ENCODE peak calls at places on chromosome 12, in ten cellular contexts. X is osteocyte, J is endothelial cell, W is kidney epithelial cell, A is heart right ventricle, K is right lobe of liver, S is HCT116, Y is type B pancreatic cell, U is brain microvascular endothelial cell, O is fibroblast of lung. L is an unnamed sample.

GRCh38 chr12:68189766-68190700 is 30.5 kb upstream of the IFNG start:
- DNase-seq in K (no peak), J (no peak), Y (no peak), W (peak), S (peak), X (no peak), A (no peak), U (peak), O (peak), L (no peak)

GRCh38 chr12:9244894-9245293 is 36.7 kb upstream of the PZP start:
- DNase-seq in A (peak), X (no peak), O (no peak), K (no peak), U (no peak), S (no peak), W (no peak), Y (no peak), J (no peak), L (no peak)

GRCh38 chr12:65522956-65523857 is 244.7 kb downstream of the MSRB3 start:
- DNase-seq in K (no peak), J (no peak), O (no peak), W (no peak), Y (no peak), U (no peak), X (no peak), S (no peak), A (no peak), L (no peak)

GRCh38 chr12:86663691-86664090 is 407.5 kb upstream of the MGAT4C start:
- DNase-seq in J (no peak), W (no peak), U (no peak), O (peak), S (no peak), K (no peak), Y (no peak), A (no peak), X (no peak), L (no peak)

GRCh38 chr12:113329791-113330417 is 5.0 kb downstream of the SLC8B1 start:
- DNase-seq in Y (no peak), A (no peak), K (no peak), W (no peak), S (no peak), O (no peak), U (no peak), J (no peak), X (no peak), L (no peak)

GRCh38 chr12:88258396-88258795 is 116.3 kb downstream of the TMTC3 start:
- DNase-seq in O (no peak), S (no peak), J (no peak), W (no peak), K (no peak), Y (no peak), U (no peak), A (no peak), X (no peak), L (no peak)

GRCh38 chr12:116892741-116893140 is 11.5 kb upstream of the HRK start:
- DNase-seq in O (no peak), Y (no peak), X (no peak), U (no peak), A (no peak), S (no peak), W (no peak), J (no peak), K (no peak), L (no peak)

GRCh38 chr12:26205298-26205697 is 9.9 kb downstream of the SSPN start:
- DNase-seq in Y (no peak), S (no peak), U (no peak), W (no peak), O (no peak), J (no peak), X (no peak), K (no peak), A (no peak), L (no peak)

GRCh38 chr12:81300454-81300853 is 222.6 kb downstream of the ACSS3 start:
- DNase-seq in W (peak), O (no peak), X (no peak), Y (no peak), U (no peak), J (peak), A (no peak), K (no peak), S (no peak), L (no peak)

GRCh38 chr12:55876110-55876509 is 33.4 kb upstream of the MMP19 start:
- DNase-seq in W (no peak), Y (no peak), J (no peak), A (no peak), K (no peak), U (no peak), S (no peak), O (no peak), X (no peak), L (no peak)

GRCh38 chr12:28446031-28446430 is 255.8 kb downstream of the CCDC91 start:
- DNase-seq in J (no peak), A (no peak), X (no peak), S (no peak), Y (no peak), W (no peak), O (no peak), K (no peak), U (no peak), L (no peak)

GRCh38 chr12:114694436-114695304 is 10.7 kb upstream of the TBX3 start:
- DNase-seq in O (no peak), X (no peak), Y (no peak), U (no peak), A (no peak), W (no peak), J (no peak), K (no peak), S (no peak), L (no peak)

GRCh38 chr12:131350943-131351318 is 360.0 kb upstream of the SFSWAP start:
- DNase-seq in W (no peak), K (no peak), S (no peak), O (no peak), J (no peak), X (no peak), U (no peak), Y (no peak), A (no peak), L (no peak)

GRCh38 chr12:105279460-105280056 is 43.6 kb upstream of the APPL2 start:
- DNase-seq in J (peak), X (no peak), S (peak), A (peak), W (no peak), Y (no peak), K (peak), U (peak), O (peak), L (no peak)

GRCh38 chr12:126159139-126159538 is 1093.9 kb downstream of the AACS start:
- DNase-seq in A (no peak), S (no peak), Y (no peak), W (no peak), U (no peak), O (no peak), X (no peak), J (no peak), K (no peak), L (no peak)

GRCh38 chr12:125989716-125990115 is 924.5 kb downstream of the AACS start:
- DNase-seq in K (no peak), Y (no peak), A (no peak), S (no peak), X (no peak), U (no peak), W (no peak), J (no peak), O (no peak), L (no peak)

GRCh38 chr12:14885718-14886201 is at the start of gene MGP:
- DNase-seq in X (no peak), W (no peak), O (peak), J (no peak), Y (no peak), K (no peak), U (peak), S (no peak), A (peak), L (no peak)

GRCh38 chr12:64404470-64405446 is 566 bp downstream of the XPOT start:
- DNase-seq in Y (no peak), U (peak), K (peak), X (peak), A (peak), W (no peak), S (no peak), J (peak), O (peak), L (no peak)

GRCh38 chr12:113766880-113767878 is 198.9 kb downstream of the RBM19 start:
- DNase-seq in J (no peak), W (peak), S (no peak), U (peak), Y (no peak), O (peak), A (no peak), K (no peak), X (no peak), L (no peak)

GRCh38 chr12:123972448-123973401 is at the start of the genes CCDC92 and ZNF664:
- DNase-seq in X (peak), K (peak), Y (peak), A (peak), U (peak), W (no peak), O (peak), S (peak), J (peak), L (peak)
- TF ChIP-seq CTCF in X (peak), K (no peak), Y (peak), A (no peak), U (peak), W (peak), O (no peak), S (no peak), J (no peak), L (peak)

GRCh38 chr12:103249614-103250013 is 246.2 kb downstream of the C12orf42 start:
- DNase-seq in Y (no peak), O (no peak), S (no peak), X (no peak), A (no peak), J (no peak), U (no peak), K (no peak), W (no peak), L (no peak)
- TF ChIP-seq CTCF in Y (no peak), O (no peak), S (no peak), X (no peak), A (no peak), J (no peak), U (no peak), K (no peak), W (no peak), L (no peak)

DNA sequence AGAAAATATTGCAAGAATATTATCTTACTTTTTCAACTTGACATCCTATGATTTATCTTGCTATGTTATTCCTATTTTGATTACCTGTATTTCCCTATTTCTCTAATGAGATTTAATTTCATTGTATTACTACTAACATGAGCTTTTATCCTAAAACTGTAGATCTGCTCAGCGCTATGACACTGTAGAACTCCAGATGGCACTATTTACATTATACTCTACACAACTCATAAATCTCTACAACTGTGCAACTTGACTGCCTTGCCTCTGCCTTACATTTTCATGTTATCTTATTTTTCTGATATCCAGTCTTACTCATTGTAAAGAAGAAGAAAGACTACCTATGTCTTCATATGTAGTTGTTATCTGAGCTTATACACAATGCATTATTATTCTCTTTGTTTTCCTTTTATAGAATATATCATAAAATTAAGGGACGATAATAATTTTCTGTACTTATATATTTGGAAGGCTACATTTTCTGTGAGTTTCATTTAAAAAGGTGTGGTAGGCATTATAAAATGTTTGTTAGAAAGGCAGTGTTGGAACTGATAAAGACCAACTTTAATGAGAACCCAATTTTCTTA is 24.1 kb downstream of the NUP37 start:
- DNase-seq in S (no peak), W (no peak), K (no peak), Y (no peak), A (no peak), J (no peak), U (peak), X (no peak), O (peak), L (no peak)
- TF ChIP-seq CTCF in S (peak), W (peak), K (peak), Y (peak), A (peak), J (peak), U (peak), X (peak), O (peak), L (peak)

GRCh38 chr12:97716356-97716755 is 253.8 kb downstream of the RMST start:
- DNase-seq in K (no peak), J (no peak), Y (no peak), U (no peak), S (no peak), X (no peak), W (no peak), O (peak), A (no peak), L (no peak)
- TF ChIP-seq CTCF in K (peak), J (peak), Y (peak), U (peak), S (peak), X (no peak), W (peak), O (no peak), A (no peak), L (peak)

DNA sequence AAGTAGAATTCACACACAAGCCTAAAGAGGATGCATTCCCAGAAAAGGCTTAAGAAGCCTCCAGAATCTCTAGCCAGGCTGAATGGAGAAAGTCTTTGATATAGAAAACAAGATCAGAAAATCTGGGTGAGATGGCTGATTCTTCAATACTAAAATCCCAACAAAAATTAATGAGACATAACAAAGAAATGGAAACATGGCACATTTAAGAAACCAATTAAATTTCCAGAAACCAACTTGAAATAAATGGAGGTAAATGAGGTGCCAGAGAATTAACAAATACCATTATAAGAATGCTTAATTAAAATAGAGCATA is 51.9 kb downstream of the CPSF6 start:
- DNase-seq in U (no peak), Y (no peak), W (no peak), X (no peak), J (no peak), K (no peak), A (no peak), S (no peak), O (no peak), L (no peak)
- TF ChIP-seq CTCF in U (no peak), Y (peak), W (no peak), X (no peak), J (peak), K (no peak), A (no peak), S (no peak), O (no peak), L (no peak)

GRCh38 chr12:6230321-6231110 is 30.3 kb downstream of the CD9 start:
- DNase-seq in S (no peak), U (no peak), W (no peak), J (no peak), A (peak), K (no peak), X (no peak), Y (no peak), O (peak), L (no peak)
- TF ChIP-seq CTCF in S (no peak), U (no peak), W (no peak), J (no peak), A (no peak), K (no peak), X (no peak), Y (no peak), O (no peak), L (no peak)